ENCODE peak calls at places on chromosomes 7 and 10, in five cellular contexts. X is EH, N is NCI-H1105, O is MV-4-11, U is T-helper 2 cell. V is an unnamed sample.
A peak's percentile ranks its signal among the peaks of the same experiment; 100 is the strongest.

GRCh38 chr10:49162761-49163160 is 25.4 kb downstream of the TMEM273 start:
- DNase-seq in X (no peak), N (no peak), O (no peak), U (no peak), V (no peak)

GRCh38 chr10:3045471-3046209 is 21.7 kb upstream of the PFKP start:
- DNase-seq in X (peak; percentile 89), N (no peak), O (peak; percentile 10), U (no peak), V (no peak)

GRCh38 chr10:25639646-25640045 is 294.4 kb upstream of the MYO3A start:
- DNase-seq in X (no peak), N (no peak), O (no peak), U (no peak), V (no peak)

GRCh38 chr10:77604941-77605351 is 32.7 kb downstream of the KCNMA1 start:
- DNase-seq in X (no peak), N (no peak), O (no peak), U (no peak), V (no peak)

GRCh38 chr10:33216661-33217427 is 117.6 kb downstream of the NRP1 start:
- DNase-seq in X (peak; percentile 94), N (no peak), O (no peak), U (no peak), V (no peak)

GRCh38 chr7:13920053-13920697 is 69.3 kb downstream of the ETV1 start:
- DNase-seq in X (peak; percentile 99), N (peak; percentile 94), O (no peak), U (no peak), V (no peak)

GRCh38 chr10:109429956-109430760 is 493.2 kb downstream of the XPNPEP1 start:
- DNase-seq in X (peak; percentile 77), N (no peak), O (no peak), U (no peak), V (no peak)

GRCh38 chr7:71864130-71864529 is 548.0 kb downstream of the CALN1 start:
- DNase-seq in X (no peak), N (no peak), O (no peak), U (no peak), V (no peak)

GRCh38 chr10:56604624-56605023 is 243.6 kb upstream of the ZWINT start:
- DNase-seq in X (no peak), N (no peak), O (no peak), U (no peak), V (no peak)

GRCh38 chr7:45073031-45073842 is 15.5 kb downstream of the NACAD start:
- DNase-seq in X (no peak), N (no peak), O (peak; percentile 42), U (no peak), V (no peak)

V was measured in T-helper 22 cell.